ENCODE peak calls at places on chromosomes 4 and X, in six cellular contexts. P is suprapubic skin, T is psoas muscle, B is cardiac fibroblast, V is cardiac muscle cell, D is AG09319. W is an unnamed sample.

GRCh38 chrX:70172226-70172625 is 5.1 kb upstream of the DGAT2L6 start:
- DNase-seq in P (no peak), T (no peak), B (peak), V (no peak), D (no peak), W (no peak)

GRCh38 chr4:105631818-105632400 is 76.6 kb downstream of the INTS12 start:
- DNase-seq in P (no peak), T (no peak), B (no peak), V (no peak), D (no peak), W (no peak)

GRCh38 chr4:40937140-40937725 is 187.5 kb downstream of the NSUN7 start:
- DNase-seq in P (no peak), T (no peak), B (peak), V (no peak), D (no peak), W (no peak)

GRCh38 chrX:11952176-11952720 is 186.0 kb upstream of the FRMPD4 start:
- DNase-seq in P (no peak), T (no peak), B (peak), V (peak), D (no peak), W (no peak)

GRCh38 chr4:40199999-40200880 is 3.4 kb downstream of the RHOH start:
- DNase-seq in P (no peak), T (no peak), B (peak), V (no peak), D (no peak), W (no peak)

GRCh38 chr4:4418676-4419370 is 31.9 kb downstream of the NSG1 start:
- DNase-seq in P (no peak), T (no peak), B (no peak), V (no peak), D (no peak), W (no peak)

GRCh38 chrX:129957241-129958099 is 25.0 kb upstream of the BCORL1 start:
- DNase-seq in P (no peak), T (peak), B (peak), V (peak), D (no peak), W (peak)

GRCh38 chr4:173362666-173363065 is 8.1 kb upstream of the SAP30 start:
- DNase-seq in P (no peak), T (no peak), B (no peak), V (no peak), D (no peak), W (no peak)

GRCh38 chrX:124341361-124342132 is 4.8 kb upstream of the SH2D1A start:
- DNase-seq in P (no peak), T (no peak), B (no peak), V (no peak), D (no peak), W (no peak)

GRCh38 chr4:112234952-112235609 is 3.5 kb downstream of the AP1AR start:
- DNase-seq in P (no peak), T (no peak), B (peak), V (peak), D (peak), W (peak)

GRCh38 chr4:108622022-108622421 is 1.6 kb downstream of the RPL34 start:
- DNase-seq in P (no peak), T (no peak), B (no peak), V (no peak), D (no peak), W (no peak)

GRCh38 chrX:33465137-33465536 is 253.8 kb upstream of the DMD start:
- DNase-seq in P (no peak), T (no peak), B (no peak), V (no peak), D (no peak), W (no peak)
- TF ChIP-seq CTCF in P (no peak), T (no peak), B (no peak), V (no peak), D (no peak), W (no peak)

DNA sequence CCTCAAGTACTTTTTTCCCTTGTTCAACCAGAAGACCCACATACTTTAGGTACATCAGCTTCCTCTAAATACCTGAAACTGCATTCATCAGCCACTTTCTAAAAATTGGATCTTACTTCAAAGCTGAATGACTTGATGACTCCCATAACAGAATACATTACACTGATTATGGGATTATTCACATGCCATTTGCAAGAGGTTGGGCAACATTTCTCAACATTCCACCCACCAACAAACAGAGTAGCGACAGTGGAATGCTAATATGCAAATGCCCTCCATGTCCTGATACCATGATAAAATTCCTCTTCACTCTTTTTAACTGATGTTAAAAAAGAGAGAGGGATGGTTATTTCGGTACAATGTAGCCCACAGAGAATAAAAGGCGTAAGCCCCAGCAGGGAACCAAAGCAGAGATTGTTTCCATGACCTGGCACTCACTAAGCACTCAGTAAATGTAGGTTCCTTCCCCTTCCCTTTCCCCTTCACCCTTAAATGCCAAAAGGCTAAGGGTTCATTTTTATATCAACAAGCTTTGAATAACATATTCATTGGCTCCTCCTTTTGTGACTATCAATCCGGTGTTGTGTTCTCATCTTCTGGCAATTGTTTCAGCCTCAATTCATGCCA is 317.3 kb downstream of the DHX15 start:
- DNase-seq in P (no peak), T (no peak), B (peak), V (peak), D (no peak), W (no peak)
- TF ChIP-seq CTCF in P (no peak), T (no peak), B (no peak), V (no peak), D (no peak), W (no peak)

DNA sequence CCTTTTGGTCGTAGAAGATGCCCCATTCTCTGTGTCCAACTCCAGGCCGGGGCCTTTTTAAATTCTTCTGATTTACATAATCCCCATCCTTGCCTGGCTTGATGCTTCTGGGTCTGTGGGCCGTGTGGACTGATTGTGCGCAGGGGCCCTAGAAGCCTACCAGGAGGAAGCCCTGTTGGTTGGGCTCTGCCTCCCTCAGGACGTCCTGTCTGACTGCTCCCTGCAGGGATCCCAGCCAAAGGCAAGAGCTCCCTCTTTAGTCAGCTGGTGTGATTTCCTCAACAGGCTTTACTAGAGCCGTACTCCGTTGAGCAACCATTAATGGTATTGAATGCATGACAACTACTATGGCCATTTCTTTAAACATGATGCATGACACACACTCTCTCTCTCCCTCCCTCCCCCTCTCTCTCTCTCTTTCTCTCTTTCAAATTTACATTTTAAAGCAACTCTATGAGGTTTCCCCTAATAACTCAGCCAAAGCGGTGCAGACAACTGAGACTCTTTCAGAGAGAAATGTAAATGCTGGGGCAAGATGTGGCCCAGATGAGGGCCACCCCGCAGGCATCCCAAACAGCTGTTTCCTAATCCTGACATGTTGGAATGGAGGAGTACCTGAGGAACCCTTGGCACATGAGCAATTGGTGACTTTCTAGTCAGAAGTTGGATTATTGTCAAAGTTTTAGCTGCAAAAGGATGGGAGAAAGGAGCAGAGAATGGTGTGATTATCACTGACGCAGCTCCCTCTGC is 117.3 kb downstream of the DRD5 start:
- DNase-seq in P (no peak), T (no peak), B (peak), V (peak), D (no peak), W (peak)
- TF ChIP-seq CTCF in P (no peak), T (peak), B (peak), V (peak), D (no peak), W (peak)

DNA sequence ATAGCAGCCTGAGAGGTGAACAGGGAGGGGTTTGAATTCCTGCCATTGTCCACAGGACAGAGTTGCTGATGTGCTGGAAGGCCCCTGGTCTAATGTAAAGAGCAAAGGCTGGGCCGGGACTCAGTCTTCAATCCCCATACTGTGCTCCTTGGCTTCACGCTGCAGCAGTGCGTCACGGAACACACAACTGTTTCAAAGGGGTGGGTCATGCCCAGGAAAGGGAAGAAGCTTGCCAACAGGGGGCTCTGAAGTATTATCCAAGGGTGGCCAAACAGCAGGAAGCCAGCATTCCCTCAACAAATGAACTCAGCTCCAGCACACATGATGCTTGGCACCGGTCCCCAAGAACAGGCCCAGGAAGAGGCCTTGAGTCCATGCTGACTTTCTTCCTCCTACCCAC is 122.5 kb downstream of the NFKB1 start:
- DNase-seq in P (no peak), T (no peak), B (peak), V (peak), D (no peak), W (no peak)
- TF ChIP-seq CTCF in P (no peak), T (no peak), B (peak), V (peak), D (no peak), W (no peak)

DNA sequence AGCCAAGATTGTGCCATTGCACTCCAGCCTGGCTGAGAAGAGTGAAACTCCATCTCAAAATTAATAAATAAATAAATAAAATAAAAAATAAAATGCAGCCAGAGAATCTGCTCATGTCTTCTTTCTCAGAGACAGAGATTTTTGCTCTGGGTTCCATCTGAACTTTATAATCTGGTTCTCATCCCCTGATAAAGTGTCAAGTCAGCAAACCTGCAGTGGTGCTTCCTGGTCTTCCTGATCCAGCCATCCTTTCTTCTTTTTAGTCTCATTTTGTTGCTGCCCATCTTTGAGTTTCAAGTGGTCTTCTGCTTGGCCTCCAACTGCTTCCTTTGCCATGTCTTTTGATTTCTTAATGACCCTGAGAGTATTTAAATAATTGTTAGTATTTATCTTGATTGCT is 24.1 kb downstream of the MAP7D3 start:
- DNase-seq in P (no peak), T (no peak), B (no peak), V (no peak), D (no peak), W (no peak)
- TF ChIP-seq CTCF in P (no peak), T (no peak), B (no peak), V (no peak), D (no peak), W (no peak)

GRCh38 chrX:56219702-56220101 is 12.5 kb upstream of the KLF8 start:
- DNase-seq in P (no peak), T (no peak), B (peak), V (peak), D (no peak), W (no peak)
- TF ChIP-seq CTCF in P (no peak), T (peak), B (no peak), V (no peak), D (peak), W (no peak)

DNA sequence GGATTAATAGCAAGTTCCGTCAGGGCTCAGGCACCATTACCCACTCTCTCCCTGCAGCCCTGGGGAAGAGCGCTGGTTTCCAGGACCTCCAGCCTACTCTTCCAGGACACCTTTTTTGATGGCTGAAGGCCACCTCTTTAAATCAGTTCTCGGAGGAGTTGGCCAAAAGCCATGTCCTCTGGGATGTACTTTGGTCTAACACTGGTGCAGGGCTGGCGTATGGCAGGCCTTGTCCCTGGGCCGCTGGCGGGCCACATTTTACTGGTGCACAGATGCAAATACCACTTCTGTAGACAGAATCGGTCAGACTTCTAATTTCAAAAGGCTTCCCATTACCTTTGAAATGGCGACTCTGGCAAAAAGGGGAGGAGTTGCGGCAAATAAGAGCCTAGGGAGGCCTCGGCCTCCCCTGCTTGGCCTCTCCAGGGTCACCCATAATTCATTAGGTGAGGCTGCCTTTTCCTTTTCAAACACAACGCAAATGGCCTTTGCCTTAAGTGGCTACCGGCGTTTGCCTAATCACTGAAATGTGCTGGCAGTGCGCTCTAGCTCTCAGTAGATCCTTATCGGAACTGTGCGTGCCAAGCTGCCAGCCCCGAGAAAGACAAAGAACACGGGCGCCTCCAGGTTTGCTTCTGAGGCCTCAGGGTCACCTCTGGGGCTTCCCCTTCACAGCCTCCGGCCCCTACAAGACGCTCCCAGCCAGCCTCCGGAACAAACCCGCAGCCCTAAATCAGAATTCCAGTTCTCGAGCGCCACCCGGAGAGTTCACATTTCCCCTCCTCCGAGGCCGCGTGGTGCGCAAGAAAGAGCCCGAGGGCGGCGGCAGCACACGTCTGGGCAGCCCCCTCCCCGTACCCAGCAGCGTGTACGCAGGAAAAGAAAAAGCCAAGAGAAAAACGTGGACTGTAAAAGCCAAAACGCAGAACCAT is 76.2 kb upstream of the BCOR start:
- DNase-seq in P (no peak), T (peak), B (no peak), V (peak), D (no peak), W (peak)
- TF ChIP-seq CTCF in P (no peak), T (no peak), B (no peak), V (peak), D (no peak), W (no peak)

GRCh38 chrX:34299451-34299967 is 167.4 kb upstream of the FAM47A start:
- DNase-seq in P (no peak), T (no peak), B (no peak), V (no peak), D (no peak), W (no peak)

DNA sequence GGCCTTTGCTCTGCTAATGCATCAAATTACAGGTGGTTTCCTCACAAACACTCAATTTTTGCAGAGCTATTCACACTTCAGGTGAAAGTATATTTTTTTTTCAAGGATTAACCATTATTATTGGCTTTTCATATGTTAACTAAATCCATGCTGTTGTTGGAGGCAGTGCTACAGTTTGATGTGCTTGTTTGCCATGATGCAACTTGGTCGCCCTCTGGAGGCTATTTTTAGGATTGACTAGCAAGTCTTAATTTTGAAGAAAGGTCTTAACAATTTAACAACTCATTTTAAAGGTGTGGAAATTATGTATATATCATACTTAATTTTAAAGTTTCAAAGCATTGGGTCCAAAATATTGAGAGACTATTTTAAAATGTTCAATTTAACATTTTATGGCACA is 168.8 kb upstream of the FAM47A start:
- DNase-seq in P (no peak), T (no peak), B (peak), V (peak), D (peak), W (peak)
- TF ChIP-seq CTCF in P (peak), T (peak), B (peak), V (peak), D (peak), W (peak)